ENCODE peak calls at places on chromosomes 1 and 21, in nine cellular contexts. U is T follicular helper cell, J is left cardiac atrium, O is NCI-H345, G is neuronal stem cell, Y is NCI-H774, C is HT-29, P is T-cell, S is amniotic stem cell. M is an unnamed sample.

GRCh38 chr1:232598133-232598532 is 31.8 kb downstream of the SIPA1L2 start:
- DNase-seq in U (no peak), J (no peak), O (no peak), G (no peak), Y (no peak), C (no peak), P (no peak), S (no peak), M (no peak)

GRCh38 chr1:200131551-200132125 is 104.1 kb downstream of the NR5A2 start:
- DNase-seq in U (no peak), J (no peak), O (no peak), G (no peak), Y (no peak), C (peak), P (no peak), S (no peak), M (peak)

GRCh38 chr1:234507089-234507488 is 28.1 kb upstream of the TARBP1 start:
- DNase-seq in U (no peak), J (no peak), O (no peak), G (no peak), Y (no peak), C (no peak), P (no peak), S (no peak), M (no peak)

GRCh38 chr1:21294266-21295058 is 4.2 kb upstream of the ECE1 start:
- DNase-seq in U (peak), J (no peak), O (no peak), G (no peak), Y (no peak), C (peak), P (peak), S (no peak), M (peak)

GRCh38 chr21:29091032-29091431 is 17.6 kb upstream of the CCT8 start:
- DNase-seq in U (no peak), J (no peak), O (no peak), G (no peak), Y (no peak), C (no peak), P (no peak), S (no peak), M (no peak)

GRCh38 chr1:16721871-16722641 is 18.3 kb upstream of the RNU1-4 start:
- DNase-seq in U (no peak), J (no peak), O (no peak), G (no peak), Y (no peak), C (no peak), P (no peak), S (no peak), M (no peak)

GRCh38 chr1:63575340-63575826 is 17.8 kb upstream of the PGM1 start:
- DNase-seq in U (no peak), J (no peak), O (peak), G (peak), Y (no peak), C (peak), P (no peak), S (no peak), M (peak)

GRCh38 chr1:94103608-94104007 is 17.3 kb downstream of the ABCA4 start:
- DNase-seq in U (no peak), J (no peak), O (no peak), G (no peak), Y (no peak), C (no peak), P (no peak), S (no peak), M (no peak)

GRCh38 chr1:201463071-201463552 is 5.9 kb downstream of the PHLDA3 start:
- DNase-seq in U (no peak), J (no peak), O (no peak), G (no peak), Y (no peak), C (peak), P (no peak), S (no peak), M (no peak)

GRCh38 chr1:22114083-22115012 is 28.5 kb downstream of the WNT4 start:
- DNase-seq in U (no peak), J (peak), O (no peak), G (peak), Y (no peak), C (no peak), P (no peak), S (no peak), M (no peak)

GRCh38 chr1:27979151-27979858 is 19.5 kb downstream of the XKR8 start:
- DNase-seq in U (no peak), J (no peak), O (peak), G (no peak), Y (no peak), C (peak), P (no peak), S (no peak), M (no peak)

GRCh38 chr1:40658895-40659648 is 6.4 kb downstream of the RIMS3 start:
- DNase-seq in U (no peak), J (no peak), O (no peak), G (no peak), Y (no peak), C (no peak), P (no peak), S (no peak), M (no peak)

GRCh38 chr1:220890582-220890981 is 11.3 kb downstream of the HLX start:
- DNase-seq in U (no peak), J (no peak), O (no peak), G (no peak), Y (no peak), C (no peak), P (no peak), S (no peak), M (no peak)

GRCh38 chr1:32897082-32898049 is 3.8 kb downstream of the TMEM54 start:
- DNase-seq in U (no peak), J (no peak), O (no peak), G (no peak), Y (no peak), C (no peak), P (no peak), S (no peak), M (no peak)

GRCh38 chr1:18182518-18183160 is 75.0 kb downstream of the IGSF21 start:
- DNase-seq in U (no peak), J (peak), O (no peak), G (no peak), Y (no peak), C (no peak), P (no peak), S (no peak), M (no peak)

GRCh38 chr1:44141531-44141930 is at the start of gene KLF18:
- DNase-seq in U (no peak), J (no peak), O (no peak), G (no peak), Y (no peak), C (no peak), P (no peak), S (no peak), M (no peak)

GRCh38 chr1:61079276-61079897 is 3.0 kb upstream of the NFIA start:
- DNase-seq in U (no peak), J (no peak), O (peak), G (no peak), Y (no peak), C (no peak), P (no peak), S (no peak), M (no peak)

GRCh38 chr1:95232646-95233320 is 1.2 kb upstream of the RWDD3 start:
- DNase-seq in U (no peak), J (no peak), O (no peak), G (no peak), Y (no peak), C (no peak), P (no peak), S (no peak), M (no peak)

GRCh38 chr1:36251794-36252481 is 27.7 kb downstream of the THRAP3 start:
- DNase-seq in U (no peak), J (no peak), O (no peak), G (no peak), Y (no peak), C (no peak), P (no peak), S (no peak), M (no peak)

GRCh38 chr1:186531561-186532165 is 70.7 kb upstream of the PDC start:
- DNase-seq in U (no peak), J (no peak), O (no peak), G (no peak), Y (no peak), C (no peak), P (no peak), S (no peak), M (no peak)

GRCh38 chr1:230327892-230328284 is 98.2 kb downstream of the PGBD5 start:
- DNase-seq in U (no peak), J (no peak), O (no peak), G (no peak), Y (no peak), C (peak), P (no peak), S (no peak), M (no peak)

GRCh38 chr1:36014722-36015220 is 69.1 kb upstream of the TEKT2 start:
- DNase-seq in U (no peak), J (no peak), O (no peak), G (no peak), Y (no peak), C (no peak), P (no peak), S (no peak), M (no peak)

GRCh38 chr1:100502052-100502792 is 35.7 kb upstream of the GPR88 start:
- DNase-seq in U (no peak), J (no peak), O (peak), G (no peak), Y (peak), C (no peak), P (no peak), S (no peak), M (no peak)

GRCh38 chr1:230548357-230548756 is 93.9 kb upstream of the COG2 start:
- DNase-seq in U (no peak), J (no peak), O (peak), G (no peak), Y (peak), C (no peak), P (no peak), S (no peak), M (no peak)

GRCh38 chr21:44842721-44843445 is 25.0 kb upstream of the SUMO3 start:
- DNase-seq in U (no peak), J (no peak), O (no peak), G (no peak), Y (no peak), C (no peak), P (no peak), S (no peak), M (no peak)

GRCh38 chr1:153794671-153795324 is 19.6 kb downstream of the SLC27A3 start:
- DNase-seq in U (no peak), J (no peak), O (no peak), G (peak), Y (no peak), C (no peak), P (no peak), S (no peak), M (no peak)

GRCh38 chr1:69172003-69173000 is 395.4 kb upstream of the LRRC7 start:
- DNase-seq in U (no peak), J (no peak), O (no peak), G (no peak), Y (no peak), C (no peak), P (no peak), S (no peak), M (no peak)

GRCh38 chr1:225304996-225305395 is 122.8 kb downstream of the LBR start:
- DNase-seq in U (no peak), J (no peak), O (no peak), G (no peak), Y (no peak), C (no peak), P (no peak), S (no peak), M (no peak)

GRCh38 chr1:101371259-101371658 is 134.4 kb downstream of the S1PR1 start:
- DNase-seq in U (no peak), J (no peak), O (no peak), G (no peak), Y (no peak), C (no peak), P (no peak), S (no peak), M (no peak)

GRCh38 chr1:189431437-189431836 is 1046.2 kb downstream of the BRINP3 start:
- DNase-seq in U (no peak), J (no peak), O (no peak), G (no peak), Y (no peak), C (no peak), P (no peak), S (no peak), M (no peak)

GRCh38 chr21:18986197-18986596 is 582.6 kb upstream of the TMPRSS15 start:
- DNase-seq in U (no peak), J (no peak), O (no peak), G (no peak), Y (no peak), C (no peak), P (no peak), S (no peak), M (no peak)

GRCh38 chr1:5223266-5223665 is 568.9 kb downstream of the AJAP1 start:
- DNase-seq in U (no peak), J (no peak), O (no peak), G (no peak), Y (no peak), C (no peak), P (no peak), S (no peak), M (no peak)

GRCh38 chr1:26066857-26067256 is 573 bp downstream of the TRIM63 start:
- DNase-seq in U (no peak), J (peak), O (no peak), G (no peak), Y (no peak), C (no peak), P (no peak), S (no peak), M (no peak)

GRCh38 chr1:236307437-236307836 is 25.7 kb upstream of the ERO1B start:
- DNase-seq in U (no peak), J (no peak), O (no peak), G (peak), Y (no peak), C (no peak), P (no peak), S (no peak), M (no peak)

GRCh38 chr1:231460614-231461013 is 38.5 kb upstream of the EGLN1 start:
- DNase-seq in U (peak), J (no peak), O (no peak), G (no peak), Y (no peak), C (no peak), P (peak), S (no peak), M (no peak)

GRCh38 chr1:13517193-13517812 is 3.5 kb upstream of the LRRC38 start:
- DNase-seq in U (no peak), J (no peak), O (no peak), G (peak), Y (no peak), C (no peak), P (no peak), S (no peak), M (no peak)

GRCh38 chr1:225987491-225988316 is 11.4 kb downstream of the SDE2 start:
- DNase-seq in U (no peak), J (no peak), O (peak), G (no peak), Y (peak), C (peak), P (no peak), S (peak), M (no peak)